ENCODE peak calls at places on chromosomes 13 and 19, in four cellular contexts. M is heart right ventricle; Q is CD4-positive, CD25-positive, alpha-beta regulatory T cell; E is left ventricle myocardium inferior. N is an unnamed sample.

GRCh38 chr13:100887729-100888151 is 213.1 kb upstream of the TMTC4 start:
- DNase-seq in M (no peak), Q (no peak), E (no peak), N (no peak)

GRCh38 chr19:41932259-41933130 is 4.2 kb upstream of the ERFL start:
- DNase-seq in M (no peak), Q (no peak), E (no peak), N (no peak)

GRCh38 chr13:40235160-40235796 is 431.2 kb downstream of the FOXO1 start:
- DNase-seq in M (no peak), Q (no peak), E (no peak), N (no peak)

GRCh38 chr13:20475927-20476691 is 49.5 kb downstream of the CRYL1 start:
- DNase-seq in M (no peak), Q (peak; percentile 83), E (no peak), N (peak; percentile 57)

GRCh38 chr19:47107201-47107952 is 6.2 kb downstream of the ZC3H4 start:
- DNase-seq in M (no peak), Q (peak; percentile 68), E (no peak), N (no peak)

GRCh38 chr13:111210488-111210887 is 95.4 kb downstream of the ARHGEF7 start:
- DNase-seq in M (peak; percentile 51), Q (no peak), E (peak; percentile 48), N (no peak)

GRCh38 chr13:73189766-73190165 is 131.0 kb downstream of the KLF5 start:
- DNase-seq in M (no peak), Q (no peak), E (no peak), N (no peak)

GRCh38 chr19:6212403-6213265 is 67.1 kb downstream of the MLLT1 start:
- DNase-seq in M (no peak), Q (no peak), E (no peak), N (no peak)

GRCh38 chr19:55491546-55492360 is 3.5 kb downstream of the SSC5D start:
- DNase-seq in M (no peak), Q (no peak), E (no peak), N (no peak)

DNA sequence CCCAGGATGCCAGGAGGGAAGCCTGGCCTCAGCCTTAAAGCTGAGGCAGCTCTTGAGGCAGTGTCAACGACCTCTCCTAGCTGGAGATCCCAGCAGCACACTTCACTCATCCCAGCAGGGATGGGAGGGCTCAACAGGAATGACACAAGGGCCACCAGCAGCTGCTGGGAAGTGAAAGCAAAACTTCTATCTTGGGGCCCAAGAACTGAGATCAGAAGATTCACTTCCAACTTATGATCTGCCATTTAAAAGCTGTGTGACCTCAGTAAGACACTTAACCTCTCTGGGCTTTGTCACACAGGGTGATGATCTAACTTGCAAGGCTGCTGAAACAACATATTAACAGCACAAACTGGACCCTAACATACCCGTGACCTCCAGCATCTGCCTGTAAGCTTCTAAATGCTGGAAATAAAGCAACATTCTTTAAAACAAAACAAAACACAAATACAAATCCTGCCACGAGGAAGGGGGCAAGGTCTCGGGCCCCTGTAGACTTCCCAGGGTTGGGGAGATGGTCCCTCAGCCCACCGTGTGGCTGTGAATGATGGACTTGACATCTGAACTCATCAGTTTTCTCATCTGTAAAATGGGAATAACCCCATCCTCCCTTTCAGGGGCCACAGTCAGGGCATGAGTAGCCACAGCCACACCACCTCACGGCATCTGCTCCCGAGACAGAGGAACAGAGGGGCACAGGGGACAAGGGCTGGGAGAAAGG is 22.7 kb downstream of the ELL start:
- DNase-seq in M (no peak), Q (no peak), E (no peak), N (no peak)
- H3K4me1 ChIP-seq in M (peaks cover 81% of the 10 kb centered on the region), Q (peaks cover 55% of the 10 kb centered on the region), E (peaks cover 99% of the 10 kb centered on the region), N (peaks cover 73% of the 10 kb centered on the region)

GRCh38 chr13:46076827-46077226 is 24.3 kb upstream of the ZC3H13 start:
- DNase-seq in M (no peak), Q (no peak), E (no peak), N (no peak)

GRCh38 chr13:46082324-46082723 is 22.5 kb downstream of the CPB2 start:
- DNase-seq in M (no peak), Q (no peak), E (no peak), N (no peak)

GRCh38 chr13:46079770-46080169 is 25.1 kb downstream of the CPB2 start:
- DNase-seq in M (no peak), Q (no peak), E (no peak), N (no peak)

GRCh38 chr13:46075811-46076210 is 23.3 kb upstream of the ZC3H13 start:
- DNase-seq in M (no peak), Q (no peak), E (no peak), N (no peak)

DNA sequence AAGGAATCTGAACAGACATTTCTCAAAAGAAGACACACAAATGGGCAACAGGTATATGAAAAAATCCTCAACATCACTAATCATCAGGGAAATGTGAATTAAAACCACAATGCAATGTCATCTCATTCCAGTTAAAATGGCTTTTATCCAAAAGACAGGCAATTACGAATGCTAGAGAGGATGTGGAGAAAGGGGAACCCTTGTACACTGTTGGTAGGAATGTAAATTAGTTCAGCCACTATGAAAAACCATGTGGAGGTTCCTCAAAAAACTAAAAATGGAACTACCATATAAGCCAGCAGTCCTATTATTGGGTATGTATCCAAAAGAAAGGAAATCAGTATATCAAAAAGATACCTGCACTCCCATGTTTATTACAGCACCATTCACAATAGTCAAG is 24.7 kb upstream of the ZC3H13 start:
- DNase-seq in M (no peak), Q (no peak), E (no peak), N (no peak)
- H3K36me3 ChIP-seq in M (no peaks in the 10 kb centered on the region), Q (no peaks in the 10 kb centered on the region), E (no peaks in the 10 kb centered on the region), N (no peaks in the 10 kb centered on the region)

GRCh38 chr19:8459095-8459494 is 14.3 kb downstream of the HNRNPM start:
- DNase-seq in M (no peak), Q (no peak), E (no peak), N (no peak)
- H3K27ac ChIP-seq in M (peak overlapping the region; percentile 63), Q (no peak overlapping the region), E (peak overlapping the region; percentile 60), N (no peak overlapping the region)

GRCh38 chr13:86355301-86355700 is 556.1 kb upstream of the SLITRK6 start:
- DNase-seq in M (no peak), Q (no peak), E (no peak), N (no peak)
- H3K4me1 ChIP-seq in M (no peaks in the 10 kb centered on the region), Q (no peaks in the 10 kb centered on the region), E (no peaks in the 10 kb centered on the region), N (no peaks in the 10 kb centered on the region)

GRCh38 chr19:1373042-1373533 is 10.6 kb upstream of the NDUFS7 start:
- DNase-seq in M (no peak), Q (no peak), E (no peak), N (no peak)
- H3K36me3 ChIP-seq in M (peaks cover 69% of the 10 kb centered on the region), Q (peaks cover 8% of the 10 kb centered on the region), E (peaks cover 74% of the 10 kb centered on the region), N (peaks cover 11% of the 10 kb centered on the region)

GRCh38 chr19:31383553-31383952 is 34.3 kb upstream of the TSHZ3 start:
- DNase-seq in M (no peak), Q (no peak), E (no peak), N (no peak)

GRCh38 chr19:31380854-31381253 is 31.6 kb upstream of the TSHZ3 start:
- DNase-seq in M (no peak), Q (no peak), E (no peak), N (no peak)

GRCh38 chr19:31378404-31378803 is 29.2 kb upstream of the TSHZ3 start:
- DNase-seq in M (no peak), Q (no peak), E (peak; percentile 44), N (no peak)

GRCh38 chr19:31372245-31372781 is 23.1 kb upstream of the TSHZ3 start:
- DNase-seq in M (no peak), Q (no peak), E (no peak), N (no peak)

GRCh38 chr19:31377736-31378135 is 28.5 kb upstream of the TSHZ3 start:
- DNase-seq in M (no peak), Q (no peak), E (no peak), N (no peak)
- H3K27ac ChIP-seq in M (peak overlapping the region; percentile 20), Q (no peak overlapping the region), E (peak overlapping the region; percentile 62), N (no peak overlapping the region)

DNA sequence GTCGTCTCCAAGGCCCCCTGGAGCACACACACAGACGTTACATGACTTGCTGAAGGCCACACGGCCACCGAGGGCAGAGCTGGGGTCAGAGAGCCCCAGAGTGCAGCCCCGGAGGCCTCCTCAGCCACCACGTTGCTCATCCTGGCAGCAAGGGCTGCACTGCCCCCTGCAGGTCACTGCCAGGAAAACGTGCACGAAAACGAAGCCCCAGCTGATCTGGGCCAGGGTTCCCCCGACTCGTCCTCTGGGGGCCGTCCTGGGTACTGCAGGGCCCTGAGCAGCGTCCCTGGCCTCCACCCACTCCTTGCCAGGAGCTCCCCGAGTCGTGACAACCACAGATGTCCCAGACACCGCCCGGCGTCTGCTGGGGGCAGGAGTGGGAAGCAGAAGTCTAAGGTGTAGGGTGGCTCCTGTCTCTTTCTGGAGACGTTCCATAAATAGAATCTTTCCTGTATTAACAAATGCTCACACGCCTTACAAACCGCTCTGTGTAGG is 3.4 kb downstream of the TPGS1 start:
- DNase-seq in M (peak; percentile 76), Q (peak; percentile 91), E (peak; percentile 71), N (peak; percentile 82)
- H3K4me1 ChIP-seq in M (peaks cover 22% of the 10 kb centered on the region), Q (peaks cover 55% of the 10 kb centered on the region), E (peaks cover 40% of the 10 kb centered on the region), N (peaks cover 53% of the 10 kb centered on the region)

DNA sequence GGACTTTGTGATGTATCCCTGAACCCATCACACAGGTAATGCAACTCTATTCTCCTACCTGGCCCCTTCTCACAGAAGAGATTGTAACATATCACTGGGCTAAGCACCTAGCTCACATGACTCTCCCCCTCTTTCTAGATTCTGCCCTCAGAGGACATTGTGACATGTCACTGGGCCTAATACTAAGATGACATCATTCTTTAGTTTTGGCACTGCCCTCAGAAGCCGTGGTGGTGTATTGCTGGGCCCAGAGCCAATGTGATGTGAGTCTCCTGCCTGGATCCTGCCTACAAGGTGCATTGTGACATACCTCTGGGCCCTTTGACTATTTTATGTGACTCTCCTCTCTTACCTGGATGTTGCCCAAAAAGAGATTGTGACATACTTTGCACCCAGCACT is 21.4 kb upstream of the ZNF730 start:
- DNase-seq in M (no peak), Q (no peak), E (no peak), N (no peak)
- H3K36me3 ChIP-seq in M (no peaks in the 10 kb centered on the region), Q (no peaks in the 10 kb centered on the region), E (no peaks in the 10 kb centered on the region), N (no peaks in the 10 kb centered on the region)

GRCh38 chr19:38284422-38284821 is 19.6 kb upstream of the C19orf33 start:
- DNase-seq in M (no peak), Q (no peak), E (no peak), N (no peak)
- H3K27ac ChIP-seq in M (no peak overlapping the region), Q (no peak overlapping the region), E (peak overlapping the region; percentile 19), N (no peak overlapping the region)